ENCODE peak calls at places on chromosomes 6 and 20, in seven cellular contexts. J, A, U, S, G, R and C are unnamed samples.

GRCh38 chr6:40038626-40039025 is 104.4 kb upstream of the MOCS1 start:
- DNase-seq in J (no peak), A (no peak), U (no peak), S (no peak), G (no peak), R (no peak), C (no peak)

GRCh38 chr6:143406673-143407072 is 43.8 kb downstream of the ADAT2 start:
- DNase-seq in J (no peak), A (no peak), U (no peak), S (no peak), G (no peak), R (no peak), C (no peak)

GRCh38 chr6:108942556-108943492 is 94.6 kb downstream of the ARMC2 start:
- DNase-seq in J (no peak), A (no peak), U (peak), S (peak), G (no peak), R (no peak), C (no peak)

GRCh38 chr6:53119772-53120409 is 28.8 kb downstream of the GCM1 start:
- DNase-seq in J (peak), A (peak), U (no peak), S (no peak), G (no peak), R (peak), C (no peak)

GRCh38 chr20:8267009-8267408 is 134.9 kb downstream of the PLCB1 start:
- DNase-seq in J (no peak), A (no peak), U (no peak), S (no peak), G (no peak), R (no peak), C (no peak)

GRCh38 chr20:62581308-62581707 is 61.0 kb upstream of the SLCO4A1 start:
- DNase-seq in J (no peak), A (no peak), U (no peak), S (no peak), G (no peak), R (no peak), C (no peak)

GRCh38 chr6:38353310-38354032 is 286.3 kb downstream of the BTBD9 start:
- DNase-seq in J (no peak), A (no peak), U (no peak), S (no peak), G (no peak), R (no peak), C (no peak)

GRCh38 chr6:135675862-135676261 is 175.6 kb upstream of the PDE7B start:
- DNase-seq in J (peak), A (peak), U (peak), S (peak), G (no peak), R (peak), C (peak)

GRCh38 chr6:46638650-46639049 is 14.0 kb downstream of the CYP39A1 start:
- DNase-seq in J (no peak), A (no peak), U (no peak), S (no peak), G (no peak), R (no peak), C (no peak)

GRCh38 chr6:125277838-125278237 is 23.9 kb downstream of the HDDC2 start:
- DNase-seq in J (no peak), A (no peak), U (no peak), S (no peak), G (no peak), R (no peak), C (no peak)

GRCh38 chr6:106748547-106749207 is 119.3 kb downstream of the QRSL1 start:
- DNase-seq in J (no peak), A (no peak), U (no peak), S (no peak), G (no peak), R (peak), C (no peak)

GRCh38 chr6:65623569-65623968 is 83.5 kb downstream of the EYS start:
- DNase-seq in J (no peak), A (no peak), U (no peak), S (no peak), G (no peak), R (no peak), C (no peak)

GRCh38 chr20:52410746-52411317 is 219.3 kb upstream of the ZFP64 start:
- DNase-seq in J (no peak), A (no peak), U (no peak), S (no peak), G (no peak), R (no peak), C (no peak)

GRCh38 chr6:12286381-12287132 is 3.6 kb upstream of the EDN1 start:
- DNase-seq in J (peak), A (no peak), U (no peak), S (no peak), G (no peak), R (no peak), C (peak)

GRCh38 chr6:68045193-68045592 is 589.9 kb upstream of the ADGRB3 start:
- DNase-seq in J (no peak), A (no peak), U (no peak), S (no peak), G (no peak), R (no peak), C (no peak)

GRCh38 chr6:126040826-126041225 is 54.5 kb downstream of the TRMT11 start:
- DNase-seq in J (peak), A (peak), U (no peak), S (no peak), G (no peak), R (no peak), C (no peak)

GRCh38 chr20:51732454-51732791 is 35.8 kb downstream of the ATP9A start:
- DNase-seq in J (peak), A (no peak), U (no peak), S (no peak), G (no peak), R (no peak), C (no peak)

GRCh38 chr20:32465092-32465900 is 107.2 kb downstream of the ASXL1 start:
- DNase-seq in J (peak), A (peak), U (no peak), S (no peak), G (no peak), R (no peak), C (no peak)

GRCh38 chr6:11710968-11711643 is 67.5 kb downstream of the ADTRP start:
- DNase-seq in J (no peak), A (no peak), U (no peak), S (no peak), G (peak), R (no peak), C (no peak)

GRCh38 chr20:35539756-35540212 is 2.1 kb upstream of the ERGIC3 start:
- DNase-seq in J (no peak), A (no peak), U (no peak), S (no peak), G (no peak), R (peak), C (no peak)

GRCh38 chr20:52103469-52103910 is 88.1 kb downstream of the ZFP64 start:
- DNase-seq in J (peak), A (no peak), U (no peak), S (no peak), G (peak), R (peak), C (no peak)

GRCh38 chr6:90414352-90414751 is 117.7 kb upstream of the BACH2 start:
- DNase-seq in J (no peak), A (no peak), U (no peak), S (no peak), G (no peak), R (no peak), C (no peak)

GRCh38 chr6:8546496-8546895 is 111.2 kb upstream of the SLC35B3 start:
- DNase-seq in J (no peak), A (no peak), U (no peak), S (no peak), G (no peak), R (no peak), C (no peak)

GRCh38 chr6:160678230-160678629 is 14.2 kb upstream of the LPA start:
- DNase-seq in J (no peak), A (no peak), U (no peak), S (no peak), G (no peak), R (no peak), C (no peak)

GRCh38 chr6:40286721-40287120 is 300.4 kb downstream of the LRFN2 start:
- DNase-seq in J (no peak), A (no peak), U (no peak), S (no peak), G (no peak), R (no peak), C (no peak)

GRCh38 chr6:47207261-47207660 is 102.4 kb downstream of the TNFRSF21 start:
- DNase-seq in J (no peak), A (no peak), U (no peak), S (no peak), G (no peak), R (no peak), C (no peak)

GRCh38 chr6:9250852-9251251 is 815.5 kb upstream of the SLC35B3 start:
- DNase-seq in J (peak), A (no peak), U (no peak), S (no peak), G (peak), R (peak), C (peak)

GRCh38 chr6:14673201-14673600 is 555.6 kb downstream of the CD83 start:
- DNase-seq in J (peak), A (no peak), U (no peak), S (no peak), G (no peak), R (no peak), C (no peak)

GRCh38 chr6:14671937-14672336 is 554.4 kb downstream of the CD83 start:
- DNase-seq in J (no peak), A (no peak), U (no peak), S (no peak), G (no peak), R (no peak), C (no peak)

GRCh38 chr6:14674867-14675648 is 557.5 kb downstream of the CD83 start:
- DNase-seq in J (no peak), A (no peak), U (no peak), S (no peak), G (no peak), R (no peak), C (no peak)

GRCh38 chr6:14676084-14676483 is 558.5 kb downstream of the CD83 start:
- DNase-seq in J (peak), A (no peak), U (no peak), S (no peak), G (no peak), R (no peak), C (no peak)

DNA sequence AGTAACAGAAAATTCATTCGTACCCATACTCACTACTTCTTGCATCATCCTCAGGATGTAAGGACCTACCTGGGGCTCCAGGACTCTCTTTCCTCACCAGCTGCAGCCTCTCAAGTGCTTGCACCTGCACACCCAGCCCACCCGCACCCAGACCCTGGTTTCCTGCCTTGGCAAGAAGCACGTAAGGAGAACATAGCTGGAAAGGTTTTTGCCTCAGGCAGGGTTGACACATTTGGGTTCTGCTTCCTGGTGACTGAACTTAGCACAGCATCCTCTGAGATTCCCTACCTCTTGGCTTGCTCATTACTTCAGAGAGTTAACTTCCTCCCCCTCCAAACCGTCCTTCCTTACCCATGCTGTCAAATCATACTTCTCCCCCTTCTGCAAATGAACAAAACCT is 556.9 kb downstream of the CD83 start:
- DNase-seq in J (no peak), A (no peak), U (no peak), S (no peak), G (no peak), R (no peak), C (no peak)
- H3K27ac ChIP-seq in J (no peak), A (no peak), U (no peak), S (no peak), G (no peak), R (no peak), C (no peak)

DNA sequence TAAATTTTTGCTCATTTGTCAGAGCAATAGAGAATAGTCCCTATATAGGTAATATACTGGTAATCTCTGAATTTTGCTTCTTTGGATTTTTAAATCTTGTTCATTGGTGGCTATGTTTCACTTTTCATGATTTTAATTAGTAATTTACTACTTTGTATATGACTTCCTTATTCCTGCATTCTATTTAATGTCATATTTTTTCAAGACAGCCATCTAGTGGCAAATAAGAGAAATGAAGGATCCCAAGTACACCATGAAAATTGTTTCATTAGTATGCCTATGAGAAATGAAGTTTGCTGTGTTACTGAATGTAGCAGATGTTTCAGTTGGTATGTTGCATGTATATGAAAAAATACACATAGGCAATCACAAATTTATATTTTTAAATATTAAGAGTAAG is 82.4 kb downstream of the ZNF292 start:
- DNase-seq in J (peak), A (peak), U (no peak), S (peak), G (no peak), R (no peak), C (no peak)
- H3K27ac ChIP-seq in J (no peak), A (no peak), U (no peak), S (no peak), G (no peak), R (no peak), C (no peak)

DNA sequence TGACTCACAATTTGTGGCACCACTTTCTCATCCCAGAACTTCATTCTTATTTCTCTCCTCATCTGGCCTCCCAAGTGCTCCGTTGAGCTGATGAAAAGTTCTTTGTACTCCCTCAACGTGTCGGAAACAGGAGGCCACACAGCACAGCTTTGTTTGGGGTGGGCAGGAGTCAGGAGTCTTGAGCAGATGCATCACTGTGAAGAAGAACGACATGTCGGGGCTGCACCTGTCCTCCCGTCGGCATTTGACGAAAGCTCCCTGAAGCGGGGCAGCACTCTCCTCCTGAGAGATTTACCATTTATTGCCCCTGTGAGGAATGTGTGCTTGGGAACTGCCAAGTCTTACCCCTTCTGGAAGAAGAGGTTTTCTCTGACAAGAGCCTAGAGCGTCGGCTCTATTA is 28.1 kb downstream of the TAF8 start:
- DNase-seq in J (no peak), A (no peak), U (no peak), S (no peak), G (no peak), R (no peak), C (no peak)
- H3K27ac ChIP-seq in J (no peak), A (no peak), U (no peak), S (no peak), G (no peak), R (no peak), C (no peak)

GRCh38 chr6:24903681-24904080 is 32.1 kb downstream of the RIPOR2 start:
- DNase-seq in J (no peak), A (no peak), U (no peak), S (no peak), G (no peak), R (no peak), C (no peak)

GRCh38 chr6:24899647-24900325 is 36.0 kb downstream of the RIPOR2 start:
- DNase-seq in J (no peak), A (no peak), U (no peak), S (peak), G (peak), R (no peak), C (no peak)

GRCh38 chr6:24902782-24903181 is 33.0 kb downstream of the RIPOR2 start:
- DNase-seq in J (peak), A (no peak), U (no peak), S (no peak), G (no peak), R (no peak), C (no peak)

GRCh38 chr6:24900917-24901697 is 34.7 kb downstream of the RIPOR2 start:
- DNase-seq in J (no peak), A (no peak), U (no peak), S (no peak), G (no peak), R (no peak), C (no peak)

DNA sequence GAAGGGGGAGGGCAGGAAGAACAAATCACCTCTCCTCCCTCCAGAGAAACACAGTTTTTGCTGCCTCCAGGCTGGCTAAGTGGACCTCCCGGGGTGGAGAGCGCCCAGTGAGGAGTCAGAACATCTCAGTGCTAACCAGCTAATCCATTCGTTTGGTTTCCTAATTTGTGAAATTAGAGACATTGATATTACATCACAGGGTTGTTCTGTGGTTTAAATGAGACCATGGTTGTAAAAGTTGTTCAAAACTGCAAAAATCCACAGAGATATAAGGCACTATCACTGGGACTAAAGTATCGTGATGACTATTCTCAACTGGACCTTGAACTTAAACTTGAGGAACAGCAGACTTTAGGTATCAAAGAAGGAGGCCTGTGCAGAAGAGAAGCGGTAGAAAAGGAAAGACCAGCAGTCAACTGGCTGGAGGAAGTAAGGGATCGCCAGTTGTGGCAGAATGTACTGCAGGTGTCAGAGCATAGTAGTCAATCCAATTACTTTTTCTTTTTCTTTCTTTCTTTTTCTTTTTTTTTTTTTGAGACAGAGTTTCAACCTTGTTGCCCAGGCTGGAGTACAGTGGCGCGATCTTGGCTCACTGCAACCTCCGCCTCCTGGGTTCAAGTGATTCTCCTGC is 33.9 kb downstream of the RIPOR2 start:
- DNase-seq in J (no peak), A (no peak), U (no peak), S (no peak), G (no peak), R (no peak), C (no peak)
- H3K27ac ChIP-seq in J (no peak), A (no peak), U (peak), S (no peak), G (no peak), R (no peak), C (no peak)

GRCh38 chr6:73691512-73691911 is 4.5 kb upstream of the CD109 start:
- DNase-seq in J (peak), A (no peak), U (no peak), S (no peak), G (no peak), R (no peak), C (no peak)

GRCh38 chr6:73699656-73700055 is 3.7 kb downstream of the CD109 start:
- DNase-seq in J (no peak), A (no peak), U (no peak), S (no peak), G (no peak), R (no peak), C (no peak)

GRCh38 chr6:73695619-73696421 is at the start of gene CD109:
- DNase-seq in J (peak), A (peak), U (peak), S (peak), G (no peak), R (peak), C (no peak)

GRCh38 chr6:73696990-73697651 is 1.1 kb downstream of the CD109 start:
- DNase-seq in J (no peak), A (no peak), U (no peak), S (no peak), G (no peak), R (peak), C (no peak)

GRCh38 chr6:73694711-73695411 is 1.1 kb upstream of the CD109 start:
- DNase-seq in J (peak), A (no peak), U (no peak), S (no peak), G (peak), R (no peak), C (no peak)
- H3K27ac ChIP-seq in J (peak), A (peak), U (no peak), S (no peak), G (peak), R (no peak), C (no peak)

GRCh38 chr6:111258615-111259088 is 171.3 kb downstream of the SLC16A10 start:
- DNase-seq in J (no peak), A (no peak), U (no peak), S (no peak), G (no peak), R (no peak), C (no peak)

GRCh38 chr6:111252451-111252850 is 165.1 kb downstream of the SLC16A10 start:
- DNase-seq in J (no peak), A (no peak), U (no peak), S (no peak), G (no peak), R (no peak), C (no peak)

GRCh38 chr6:111256646-111257045 is 169.3 kb downstream of the SLC16A10 start:
- DNase-seq in J (no peak), A (no peak), U (no peak), S (no peak), G (no peak), R (no peak), C (no peak)

GRCh38 chr6:111253999-111254778 is 166.9 kb downstream of the SLC16A10 start:
- DNase-seq in J (no peak), A (no peak), U (no peak), S (no peak), G (no peak), R (peak), C (no peak)

DNA sequence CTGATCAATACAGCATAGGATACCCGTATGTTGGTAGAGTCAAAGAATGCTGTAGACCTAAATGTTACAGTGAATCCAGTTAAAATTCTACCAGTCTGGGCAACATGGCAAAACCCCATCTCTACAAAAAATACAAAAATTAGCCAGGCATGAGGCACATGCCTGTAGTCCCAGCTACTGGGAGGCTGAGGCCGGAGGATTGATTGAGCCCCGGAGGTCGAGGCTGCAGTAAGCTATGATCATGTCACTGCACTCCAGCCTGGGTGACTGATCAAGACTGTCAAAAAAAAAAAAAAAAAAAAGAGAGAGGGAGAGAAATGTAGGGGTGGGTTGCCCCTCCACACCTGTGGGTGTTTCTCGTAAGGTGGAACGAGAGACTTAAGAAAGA is 167.5 kb downstream of the SLC16A10 start:
- DNase-seq in J (no peak), A (no peak), U (no peak), S (no peak), G (no peak), R (no peak), C (no peak)
- H3K27ac ChIP-seq in J (no peak), A (no peak), U (no peak), S (no peak), G (no peak), R (no peak), C (no peak)